ENCODE peak calls at places on chromosomes 16 and 17, in seven cellular contexts. One of them, this sample, is unnamed.

GRCh38 chr17:39668141-39668924 is at the start of gene PNMT:
- DNase-seq in tibial nerve: peak
- DNase-seq in A549: peak
- DNase-seq in H1: no peak
- DNase-seq in stomach: peak
- DNase-seq in transverse colon: peak
- DNase-seq in SK-N-SH: peak
- DNase-seq in this sample: peak

GRCh38 chr17:58004060-58004459 is 3.0 kb downstream of the SRSF1 start:
- DNase-seq in tibial nerve: no peak
- DNase-seq in A549: no peak
- DNase-seq in H1: no peak
- DNase-seq in stomach: no peak
- DNase-seq in transverse colon: no peak
- DNase-seq in SK-N-SH: no peak
- DNase-seq in this sample: no peak

GRCh38 chr17:7204828-7205461 is 14.7 kb downstream of the DLG4 start:
- DNase-seq in tibial nerve: peak
- DNase-seq in A549: peak
- DNase-seq in H1: peak
- DNase-seq in stomach: peak
- DNase-seq in transverse colon: peak
- DNase-seq in SK-N-SH: peak
- DNase-seq in this sample: peak

GRCh38 chr17:49000943-49001342 is 3.8 kb downstream of the IGF2BP1 start:
- DNase-seq in tibial nerve: no peak
- DNase-seq in A549: no peak
- DNase-seq in H1: no peak
- DNase-seq in stomach: no peak
- DNase-seq in transverse colon: no peak
- DNase-seq in SK-N-SH: no peak
- DNase-seq in this sample: no peak

GRCh38 chr16:72189865-72190371 is 18.0 kb upstream of the PMFBP1 start:
- DNase-seq in tibial nerve: no peak
- DNase-seq in A549: peak
- DNase-seq in H1: no peak
- DNase-seq in stomach: no peak
- DNase-seq in transverse colon: no peak
- DNase-seq in SK-N-SH: no peak
- DNase-seq in this sample: no peak

GRCh38 chr17:52709724-52710123 is 551.2 kb upstream of the CA10 start:
- DNase-seq in tibial nerve: no peak
- DNase-seq in A549: no peak
- DNase-seq in H1: no peak
- DNase-seq in stomach: no peak
- DNase-seq in transverse colon: no peak
- DNase-seq in SK-N-SH: no peak
- DNase-seq in this sample: no peak

GRCh38 chr16:85452364-85453178 is 160.6 kb upstream of the GSE1 start:
- DNase-seq in tibial nerve: no peak
- DNase-seq in A549: no peak
- DNase-seq in H1: no peak
- DNase-seq in stomach: no peak
- DNase-seq in transverse colon: no peak
- DNase-seq in SK-N-SH: no peak
- DNase-seq in this sample: no peak

GRCh38 chr16:56848955-56849689 is 15.9 kb upstream of the SLC12A3 start:
- DNase-seq in tibial nerve: no peak
- DNase-seq in A549: no peak
- DNase-seq in H1: no peak
- DNase-seq in stomach: no peak
- DNase-seq in transverse colon: no peak
- DNase-seq in SK-N-SH: no peak
- DNase-seq in this sample: peak

GRCh38 chr17:2635241-2635640 is 41.8 kb downstream of the PAFAH1B1 start:
- DNase-seq in tibial nerve: no peak
- DNase-seq in A549: no peak
- DNase-seq in H1: no peak
- DNase-seq in stomach: no peak
- DNase-seq in transverse colon: no peak
- DNase-seq in SK-N-SH: no peak
- DNase-seq in this sample: no peak

GRCh38 chr17:17139972-17140589 is 66.1 kb downstream of the PLD6 start:
- DNase-seq in tibial nerve: no peak
- DNase-seq in A549: no peak
- DNase-seq in H1: no peak
- DNase-seq in stomach: no peak
- DNase-seq in transverse colon: no peak
- DNase-seq in SK-N-SH: no peak
- DNase-seq in this sample: no peak

GRCh38 chr17:40251576-40251975 is 32.5 kb downstream of the WIPF2 start:
- DNase-seq in tibial nerve: no peak
- DNase-seq in A549: peak
- DNase-seq in H1: no peak
- DNase-seq in stomach: no peak
- DNase-seq in transverse colon: peak
- DNase-seq in SK-N-SH: no peak
- DNase-seq in this sample: no peak

GRCh38 chr16:47377156-47377555 is 83.7 kb downstream of the ITFG1 start:
- DNase-seq in tibial nerve: no peak
- DNase-seq in A549: peak
- DNase-seq in H1: no peak
- DNase-seq in stomach: no peak
- DNase-seq in transverse colon: no peak
- DNase-seq in SK-N-SH: no peak
- DNase-seq in this sample: no peak

GRCh38 chr17:12078791-12079190 is 58.1 kb downstream of the MAP2K4 start:
- DNase-seq in tibial nerve: no peak
- DNase-seq in A549: no peak
- DNase-seq in H1: no peak
- DNase-seq in stomach: no peak
- DNase-seq in transverse colon: no peak
- DNase-seq in SK-N-SH: no peak
- DNase-seq in this sample: no peak

GRCh38 chr17:52148969-52149351 is 9.6 kb downstream of the CA10 start:
- DNase-seq in tibial nerve: no peak
- DNase-seq in A549: no peak
- DNase-seq in H1: no peak
- DNase-seq in stomach: no peak
- DNase-seq in transverse colon: no peak
- DNase-seq in SK-N-SH: no peak
- DNase-seq in this sample: no peak

GRCh38 chr16:85486256-85486915 is 126.7 kb upstream of the GSE1 start:
- DNase-seq in tibial nerve: no peak
- DNase-seq in A549: no peak
- DNase-seq in H1: no peak
- DNase-seq in stomach: peak
- DNase-seq in transverse colon: no peak
- DNase-seq in SK-N-SH: no peak
- DNase-seq in this sample: no peak

GRCh38 chr17:9646556-9646905 is 1.2 kb downstream of the USP43 start:
- DNase-seq in tibial nerve: no peak
- DNase-seq in A549: no peak
- DNase-seq in H1: no peak
- DNase-seq in stomach: no peak
- DNase-seq in transverse colon: no peak
- DNase-seq in SK-N-SH: no peak
- DNase-seq in this sample: no peak

GRCh38 chr17:82552580-82552979 is 33.0 kb downstream of the FOXK2 start:
- DNase-seq in tibial nerve: no peak
- DNase-seq in A549: no peak
- DNase-seq in H1: no peak
- DNase-seq in stomach: no peak
- DNase-seq in transverse colon: no peak
- DNase-seq in SK-N-SH: no peak
- DNase-seq in this sample: no peak

GRCh38 chr16:2964416-2965223 is 545 bp downstream of the KREMEN2 start:
- DNase-seq in tibial nerve: no peak
- DNase-seq in A549: peak
- DNase-seq in H1: no peak
- DNase-seq in stomach: peak
- DNase-seq in transverse colon: peak
- DNase-seq in SK-N-SH: peak
- DNase-seq in this sample: no peak

GRCh38 chr17:49285716-49286115 is 55.1 kb upstream of the PHOSPHO1 start:
- DNase-seq in tibial nerve: no peak
- DNase-seq in A549: no peak
- DNase-seq in H1: no peak
- DNase-seq in stomach: no peak
- DNase-seq in transverse colon: no peak
- DNase-seq in SK-N-SH: no peak
- DNase-seq in this sample: no peak

DNA sequence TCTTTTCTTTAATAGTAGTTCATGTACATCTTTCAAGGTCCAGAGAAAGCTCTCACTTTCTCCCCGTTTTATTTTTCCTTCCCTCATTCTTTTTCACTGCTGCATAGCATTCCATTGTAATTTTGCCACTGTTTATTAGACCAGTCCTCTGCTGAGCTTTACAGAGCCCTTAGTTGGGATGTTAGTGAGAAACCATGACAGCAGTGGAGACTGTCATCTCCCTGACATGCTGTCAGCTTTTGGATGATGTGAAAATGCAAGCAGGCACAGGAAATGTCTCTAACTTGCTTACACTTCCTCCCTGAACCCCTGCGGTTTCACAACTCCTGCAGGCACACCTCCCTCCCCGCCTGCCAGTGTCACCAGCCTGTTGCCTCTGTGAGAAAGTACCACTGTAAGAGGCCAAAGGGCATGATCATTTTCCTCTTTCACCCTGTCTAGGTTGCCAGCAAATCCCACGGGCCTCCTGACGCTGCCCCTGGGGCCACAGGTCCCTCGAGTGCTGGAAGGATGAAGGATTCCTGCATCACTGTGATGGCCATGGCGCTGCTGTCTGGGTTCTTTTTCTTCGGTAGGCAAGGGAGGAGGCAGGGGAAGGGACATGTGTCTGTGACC is at the start of gene ITGAL:
- DNase-seq in tibial nerve: no peak
- DNase-seq in A549: no peak
- DNase-seq in H1: no peak
- DNase-seq in stomach: peak
- DNase-seq in transverse colon: peak
- DNase-seq in SK-N-SH: no peak
- DNase-seq in this sample: no peak
- TF ChIP-seq EP300 in tibial nerve: peak
- TF ChIP-seq EP300 in A549: no peak
- TF ChIP-seq EP300 in H1: no peak
- TF ChIP-seq EP300 in stomach: no peak
- TF ChIP-seq EP300 in transverse colon: no peak
- TF ChIP-seq EP300 in SK-N-SH: no peak
- TF ChIP-seq EP300 in this sample: no peak

DNA sequence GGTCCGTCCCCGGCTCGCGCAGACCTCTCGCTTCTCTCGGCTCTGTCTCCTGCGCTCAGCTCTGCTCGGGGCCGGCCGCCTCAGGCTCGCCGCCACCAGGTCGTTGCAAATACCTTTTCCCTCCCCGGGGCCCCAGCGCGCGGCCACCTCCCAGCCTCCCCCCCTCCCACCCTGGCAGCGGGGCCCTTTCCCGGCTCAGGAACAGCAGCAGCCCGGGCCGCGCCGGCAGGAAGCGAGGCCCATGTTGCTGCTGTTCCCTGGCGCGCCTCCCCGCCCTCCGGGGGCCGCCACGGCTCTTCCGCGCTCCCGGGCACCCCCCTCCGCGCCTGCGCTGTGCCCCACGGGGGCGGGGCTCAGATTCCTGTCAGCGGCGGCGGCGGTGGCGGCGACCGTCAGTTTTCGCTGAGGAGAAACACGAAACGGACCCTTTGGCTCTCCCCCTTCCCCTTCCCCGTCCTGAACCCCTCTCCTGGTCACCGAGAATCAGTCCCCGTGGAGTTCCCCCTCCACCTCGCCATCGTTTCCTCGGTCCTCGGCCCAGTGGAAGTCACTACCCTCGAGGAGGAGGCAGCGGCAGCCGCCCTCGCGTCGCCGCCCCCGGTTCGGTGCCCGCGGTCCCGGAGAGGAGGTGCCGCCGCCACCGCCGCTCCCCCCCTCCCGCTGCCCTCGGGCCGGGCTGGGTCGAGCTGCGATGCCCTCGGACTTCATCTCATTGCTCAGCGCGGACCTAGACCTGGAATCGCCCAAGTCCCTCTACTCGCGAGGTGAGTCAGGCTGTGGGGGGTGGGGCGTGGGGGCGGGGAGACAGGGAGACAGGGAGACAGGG is at the start of gene NFAT5:
- DNase-seq in tibial nerve: peak
- DNase-seq in A549: peak
- DNase-seq in H1: peak
- DNase-seq in stomach: peak
- DNase-seq in transverse colon: peak
- DNase-seq in SK-N-SH: peak
- DNase-seq in this sample: peak
- TF ChIP-seq EP300 in tibial nerve: peak
- TF ChIP-seq EP300 in A549: no peak
- TF ChIP-seq EP300 in H1: peak
- TF ChIP-seq EP300 in stomach: no peak
- TF ChIP-seq EP300 in transverse colon: no peak
- TF ChIP-seq EP300 in SK-N-SH: peak
- TF ChIP-seq EP300 in this sample: no peak

GRCh38 chr16:754208-755097 is 6.1 kb upstream of the MSLN start:
- DNase-seq in tibial nerve: no peak
- DNase-seq in A549: no peak
- DNase-seq in H1: no peak
- DNase-seq in stomach: no peak
- DNase-seq in transverse colon: no peak
- DNase-seq in SK-N-SH: no peak
- DNase-seq in this sample: no peak
- TF ChIP-seq EP300 in tibial nerve: no peak
- TF ChIP-seq EP300 in A549: no peak
- TF ChIP-seq EP300 in H1: no peak
- TF ChIP-seq EP300 in stomach: no peak
- TF ChIP-seq EP300 in transverse colon: no peak
- TF ChIP-seq EP300 in SK-N-SH: no peak
- TF ChIP-seq EP300 in this sample: no peak

DNA sequence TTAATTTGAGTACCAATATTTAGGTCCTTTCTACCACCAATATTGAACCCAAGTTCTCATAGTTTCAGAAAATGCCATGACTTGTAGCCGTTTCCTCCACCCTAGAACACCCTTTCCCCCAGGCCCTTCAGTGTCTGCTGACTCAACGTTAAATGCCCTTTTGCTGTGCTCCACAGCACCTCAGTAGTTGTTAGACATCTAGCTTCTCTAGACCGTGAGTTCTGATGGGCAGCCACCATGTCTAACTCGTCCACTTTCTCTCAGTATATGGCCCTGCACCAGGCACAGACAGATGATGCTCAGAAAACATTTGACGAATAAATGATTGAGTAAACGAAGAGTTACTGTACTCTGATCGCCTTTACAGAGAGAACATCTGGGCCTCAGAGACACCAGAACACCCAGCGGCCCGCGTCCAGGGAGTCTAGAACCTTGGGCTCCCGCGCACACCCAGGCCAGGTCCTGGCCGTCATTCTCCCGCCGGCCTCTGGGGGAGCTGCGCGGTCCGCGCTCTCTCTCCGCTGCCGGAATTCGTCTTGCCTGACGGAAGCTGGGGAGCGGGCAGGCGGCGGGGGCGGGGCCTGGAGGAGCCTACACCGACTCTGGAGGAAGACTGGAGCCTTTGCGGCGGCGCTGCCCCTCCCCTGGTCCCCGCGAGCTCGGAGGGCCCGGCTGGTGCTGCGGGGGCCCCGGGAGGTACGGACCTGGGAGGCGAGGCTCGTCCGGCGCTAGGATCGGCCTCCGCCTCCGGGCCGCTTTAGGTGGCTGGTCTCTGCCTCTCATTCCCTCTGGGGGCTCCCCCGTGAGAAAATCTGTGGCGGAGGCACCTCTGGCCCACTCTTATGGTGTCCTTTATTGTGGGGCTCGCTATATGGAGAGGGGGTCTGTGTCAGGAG is at the start of gene NKIRAS2:
- DNase-seq in tibial nerve: peak
- DNase-seq in A549: peak
- DNase-seq in H1: peak
- DNase-seq in stomach: peak
- DNase-seq in transverse colon: peak
- DNase-seq in SK-N-SH: peak
- DNase-seq in this sample: peak
- TF ChIP-seq EP300 in tibial nerve: peak
- TF ChIP-seq EP300 in A549: no peak
- TF ChIP-seq EP300 in H1: no peak
- TF ChIP-seq EP300 in stomach: no peak
- TF ChIP-seq EP300 in transverse colon: no peak
- TF ChIP-seq EP300 in SK-N-SH: no peak
- TF ChIP-seq EP300 in this sample: no peak

This sample was measured in ovary.